ENCODE peak calls at places on chromosomes 1 and 21, in six cellular contexts. N is CD8-positive, alpha-beta T cell; Q is neuronal stem cell; Z is stimulated activated CD4-positive, alpha-beta T cell treated with anti-CD3 and anti-CD28 coated beads, Interleukin-1b, Interleukin-23, amount 100 ng/mL, for 48 hours; A is mucosa of gallbladder; B is NCI-H345. G is an unnamed sample.
A peak's percentile ranks its signal among the peaks of the same experiment; 100 is the strongest.

GRCh38 chr1:168134132-168135041 is 2.3 kb downstream of the GPR161 start:
- DNase-seq in N (no peak), Q (no peak), Z (no peak), A (no peak), B (no peak), G (no peak)

GRCh38 chr1:197743578-197743977 is 31.7 kb downstream of the DENND1B start:
- DNase-seq in N (no peak), Q (no peak), Z (no peak), A (no peak), B (no peak), G (no peak)

GRCh38 chr1:184801503-184801902 is 46.8 kb upstream of the EDEM3 start:
- DNase-seq in N (no peak), Q (no peak), Z (no peak), A (peak; percentile 76), B (no peak), G (peak; percentile 77)

GRCh38 chr1:26536521-26536920 is 7.0 kb downstream of the RPS6KA1 start:
- DNase-seq in N (no peak), Q (no peak), Z (no peak), A (no peak), B (no peak), G (no peak)

GRCh38 chr1:224098007-224098406 is 15.9 kb upstream of the FBXO28 start:
- DNase-seq in N (no peak), Q (no peak), Z (no peak), A (no peak), B (no peak), G (no peak)

GRCh38 chr1:20717452-20718342 is at the start of gene KIF17:
- DNase-seq in N (peak; percentile 75), Q (peak; percentile 74), Z (peak; percentile 56), A (peak; percentile 78), B (peak; percentile 69), G (peak; percentile 70)

GRCh38 chr1:180343931-180344406 is 113.9 kb downstream of the LHX4 start:
- DNase-seq in N (no peak), Q (no peak), Z (no peak), A (peak; percentile 22), B (peak; percentile 89), G (peak; percentile 23)

GRCh38 chr21:32569261-32570230 is 15.8 kb downstream of the TCP10L start:
- DNase-seq in N (peak; percentile 91), Q (peak; percentile 79), Z (peak; percentile 80), A (peak; percentile 81), B (peak; percentile 90), G (peak; percentile 82)

GRCh38 chr1:32901823-32902534 is 790 bp upstream of the TMEM54 start:
- DNase-seq in N (no peak), Q (no peak), Z (no peak), A (no peak), B (no peak), G (no peak)

GRCh38 chr1:92317836-92318493 is 19.1 kb downstream of the RPAP2 start:
- DNase-seq in N (no peak), Q (no peak), Z (no peak), A (no peak), B (no peak), G (no peak)

GRCh38 chr1:200917291-200917817 is 22.7 kb downstream of the INAVA start:
- DNase-seq in N (no peak), Q (no peak), Z (no peak), A (no peak), B (peak; percentile 56), G (no peak)

GRCh38 chr1:25700626-25701025 is 84.0 kb downstream of the MAN1C1 start:
- DNase-seq in N (no peak), Q (no peak), Z (no peak), A (no peak), B (no peak), G (no peak)

GRCh38 chr1:85278853-85279314 is 2.5 kb upstream of the BCL10 start:
- DNase-seq in N (no peak), Q (no peak), Z (peak; percentile 63), A (peak; percentile 78), B (no peak), G (peak; percentile 96)

GRCh38 chr1:247291835-247292561 is 36.1 kb downstream of the VN1R5 start:
- DNase-seq in N (no peak), Q (no peak), Z (no peak), A (no peak), B (no peak), G (no peak)

G was measured in EL.